ENCODE peak calls at places on chromosomes 7 and 10, in six cellular contexts. One of them, this sample, is unnamed.
A peak's percentile ranks its signal among the peaks of the same experiment; 100 is the strongest.

GRCh38 chr10:30219977-30220751 is 128.9 kb downstream of the MTPAP start:
- DNase-seq in colonic mucosa: no peak
- DNase-seq in right lobe of liver: no peak
- DNase-seq in HCT116: no peak
- DNase-seq in OCI-LY7: peak; percentile 75
- DNase-seq in fibroblast of lung: peak; percentile 39
- DNase-seq in this sample: peak; percentile 59

GRCh38 chr10:58320351-58321065 is 14.3 kb upstream of the UBE2D1 start:
- DNase-seq in colonic mucosa: no peak
- DNase-seq in right lobe of liver: no peak
- DNase-seq in HCT116: no peak
- DNase-seq in OCI-LY7: no peak
- DNase-seq in fibroblast of lung: no peak
- DNase-seq in this sample: no peak

GRCh38 chr7:102063736-102064135 is 222.9 kb upstream of the SH2B2 start:
- DNase-seq in colonic mucosa: peak; percentile 89
- DNase-seq in right lobe of liver: no peak
- DNase-seq in HCT116: peak; percentile 80
- DNase-seq in OCI-LY7: no peak
- DNase-seq in fibroblast of lung: peak; percentile 92
- DNase-seq in this sample: peak; percentile 86

GRCh38 chr10:70655316-70655715 is 17.0 kb upstream of the ADAMTS14 start:
- DNase-seq in colonic mucosa: no peak
- DNase-seq in right lobe of liver: no peak
- DNase-seq in HCT116: no peak
- DNase-seq in OCI-LY7: no peak
- DNase-seq in fibroblast of lung: no peak
- DNase-seq in this sample: no peak

GRCh38 chr7:92612501-92612900 is 22.3 kb upstream of the FAM133B start:
- DNase-seq in colonic mucosa: no peak
- DNase-seq in right lobe of liver: no peak
- DNase-seq in HCT116: no peak
- DNase-seq in OCI-LY7: no peak
- DNase-seq in fibroblast of lung: peak; percentile 63
- DNase-seq in this sample: no peak

GRCh38 chr7:145105561-145105960 is 269.7 kb upstream of the TPK1 start:
- DNase-seq in colonic mucosa: no peak
- DNase-seq in right lobe of liver: no peak
- DNase-seq in HCT116: no peak
- DNase-seq in OCI-LY7: no peak
- DNase-seq in fibroblast of lung: no peak
- DNase-seq in this sample: no peak

GRCh38 chr7:29424984-29425309 is 138.7 kb upstream of the PRR15 start:
- DNase-seq in colonic mucosa: no peak
- DNase-seq in right lobe of liver: no peak
- DNase-seq in HCT116: no peak
- DNase-seq in OCI-LY7: no peak
- DNase-seq in fibroblast of lung: no peak
- DNase-seq in this sample: no peak

GRCh38 chr7:126979722-126980121 is 273.0 kb downstream of the GRM8 start:
- DNase-seq in colonic mucosa: no peak
- DNase-seq in right lobe of liver: peak; percentile 51
- DNase-seq in HCT116: no peak
- DNase-seq in OCI-LY7: no peak
- DNase-seq in fibroblast of lung: no peak
- DNase-seq in this sample: no peak

GRCh38 chr10:123530166-123530870 is 135.8 kb upstream of the GPR26 start:
- DNase-seq in colonic mucosa: no peak
- DNase-seq in right lobe of liver: no peak
- DNase-seq in HCT116: no peak
- DNase-seq in OCI-LY7: no peak
- DNase-seq in fibroblast of lung: no peak
- DNase-seq in this sample: no peak

GRCh38 chr7:28378574-28379149 is 33.7 kb upstream of the CREB5 start:
- DNase-seq in colonic mucosa: no peak
- DNase-seq in right lobe of liver: no peak
- DNase-seq in HCT116: no peak
- DNase-seq in OCI-LY7: no peak
- DNase-seq in fibroblast of lung: peak; percentile 45
- DNase-seq in this sample: no peak

GRCh38 chr7:148395990-148396716 is 194.4 kb upstream of the C7orf33 start:
- DNase-seq in colonic mucosa: no peak
- DNase-seq in right lobe of liver: no peak
- DNase-seq in HCT116: no peak
- DNase-seq in OCI-LY7: no peak
- DNase-seq in fibroblast of lung: no peak
- DNase-seq in this sample: no peak
- H3K4me1 ChIP-seq in colonic mucosa: no peaks in the 10 kb centered on the region
- H3K4me1 ChIP-seq in right lobe of liver: no peaks in the 10 kb centered on the region
- H3K4me1 ChIP-seq in HCT116: no peaks in the 10 kb centered on the region
- H3K4me1 ChIP-seq in OCI-LY7: no peaks in the 10 kb centered on the region
- H3K4me1 ChIP-seq in fibroblast of lung: no peaks in the 10 kb centered on the region
- H3K4me1 ChIP-seq in this sample: no peaks in the 10 kb centered on the region

GRCh38 chr7:32501522-32501921 is 6.2 kb downstream of the AVL9 start:
- DNase-seq in colonic mucosa: no peak
- DNase-seq in right lobe of liver: no peak
- DNase-seq in HCT116: peak; percentile 24
- DNase-seq in OCI-LY7: no peak
- DNase-seq in fibroblast of lung: peak; percentile 85
- DNase-seq in this sample: no peak
- H3K4me1 ChIP-seq in colonic mucosa: peaks cover 1% of the 10 kb centered on the region
- H3K4me1 ChIP-seq in right lobe of liver: peaks cover 12% of the 10 kb centered on the region
- H3K4me1 ChIP-seq in HCT116: peaks cover 26% of the 10 kb centered on the region
- H3K4me1 ChIP-seq in OCI-LY7: peaks cover 21% of the 10 kb centered on the region
- H3K4me1 ChIP-seq in fibroblast of lung: peaks cover 12% of the 10 kb centered on the region
- H3K4me1 ChIP-seq in this sample: peaks cover 5% of the 10 kb centered on the region

GRCh38 chr7:46606771-46607170 is 685.7 kb upstream of the IGFBP3 start:
- DNase-seq in colonic mucosa: no peak
- DNase-seq in right lobe of liver: no peak
- DNase-seq in HCT116: no peak
- DNase-seq in OCI-LY7: no peak
- DNase-seq in fibroblast of lung: peak; percentile 7
- DNase-seq in this sample: no peak

GRCh38 chr7:46603780-46604725 is 683.0 kb upstream of the IGFBP3 start:
- DNase-seq in colonic mucosa: peak; percentile 36
- DNase-seq in right lobe of liver: peak; percentile 59
- DNase-seq in HCT116: no peak
- DNase-seq in OCI-LY7: no peak
- DNase-seq in fibroblast of lung: peak; percentile 30
- DNase-seq in this sample: no peak

GRCh38 chr7:46603296-46603701 is 682.2 kb upstream of the IGFBP3 start:
- DNase-seq in colonic mucosa: no peak
- DNase-seq in right lobe of liver: no peak
- DNase-seq in HCT116: no peak
- DNase-seq in OCI-LY7: no peak
- DNase-seq in fibroblast of lung: no peak
- DNase-seq in this sample: no peak

GRCh38 chr7:46610746-46611145 is 689.7 kb upstream of the IGFBP3 start:
- DNase-seq in colonic mucosa: no peak
- DNase-seq in right lobe of liver: no peak
- DNase-seq in HCT116: no peak
- DNase-seq in OCI-LY7: no peak
- DNase-seq in fibroblast of lung: peak; percentile 29
- DNase-seq in this sample: no peak

GRCh38 chr7:46607176-46607575 is 686.1 kb upstream of the IGFBP3 start:
- DNase-seq in colonic mucosa: no peak
- DNase-seq in right lobe of liver: no peak
- DNase-seq in HCT116: no peak
- DNase-seq in OCI-LY7: no peak
- DNase-seq in fibroblast of lung: no peak
- DNase-seq in this sample: no peak
- H3K4me1 ChIP-seq in colonic mucosa: no peaks in the 10 kb centered on the region
- H3K4me1 ChIP-seq in right lobe of liver: no peaks in the 10 kb centered on the region
- H3K4me1 ChIP-seq in HCT116: no peaks in the 10 kb centered on the region
- H3K4me1 ChIP-seq in OCI-LY7: no peaks in the 10 kb centered on the region
- H3K4me1 ChIP-seq in fibroblast of lung: no peaks in the 10 kb centered on the region
- H3K4me1 ChIP-seq in this sample: no peaks in the 10 kb centered on the region

DNA sequence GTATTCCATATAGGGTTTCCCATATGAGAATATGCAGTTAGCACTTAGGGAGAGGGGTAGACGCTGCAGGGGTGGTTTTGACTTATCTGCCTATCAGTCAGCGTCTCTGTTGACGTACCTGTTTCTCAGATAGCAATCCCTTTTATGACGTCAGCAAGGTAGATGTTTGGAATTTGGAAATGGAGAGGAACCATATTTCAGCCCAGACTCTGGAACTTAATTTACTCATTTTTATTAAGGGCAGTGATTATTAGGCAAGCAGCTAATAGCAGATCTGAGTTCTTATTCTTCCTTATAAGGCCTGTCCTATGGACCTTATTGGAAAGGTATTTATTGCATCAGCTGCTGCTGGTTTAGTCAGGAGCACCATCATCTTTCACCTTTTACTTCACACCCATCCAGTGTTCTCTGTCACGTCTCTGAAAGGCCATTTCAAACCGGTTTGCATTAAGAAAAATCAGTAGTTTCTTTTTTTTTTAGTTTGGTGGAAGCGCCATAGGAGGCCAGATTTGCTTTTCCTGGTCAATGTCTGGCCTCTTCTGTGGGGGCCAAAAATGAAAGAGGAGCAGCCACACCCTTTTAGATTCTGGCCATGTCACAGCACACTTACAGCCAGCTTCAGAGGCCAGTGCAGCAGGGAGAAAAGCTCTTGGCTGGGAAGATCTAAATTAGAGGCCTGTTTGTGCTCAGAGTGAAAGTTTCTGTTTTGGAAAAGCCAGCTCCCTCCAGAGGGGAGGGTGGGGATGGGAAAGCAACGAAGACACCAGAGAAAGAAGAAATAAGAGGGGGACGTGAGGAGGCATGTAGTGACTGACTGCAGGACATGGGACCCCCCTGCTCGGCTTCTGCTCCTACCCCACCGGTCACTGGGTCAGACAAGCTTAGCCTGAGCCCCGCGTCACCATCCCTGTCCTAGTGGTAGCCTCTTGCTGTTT is 146.3 kb downstream of the TCF7L2 start:
- DNase-seq in colonic mucosa: no peak
- DNase-seq in right lobe of liver: no peak
- DNase-seq in HCT116: no peak
- DNase-seq in OCI-LY7: no peak
- DNase-seq in fibroblast of lung: no peak
- DNase-seq in this sample: no peak
- H3K4me1 ChIP-seq in colonic mucosa: peaks cover 13% of the 10 kb centered on the region
- H3K4me1 ChIP-seq in right lobe of liver: peaks cover 6% of the 10 kb centered on the region
- H3K4me1 ChIP-seq in HCT116: peaks cover 43% of the 10 kb centered on the region
- H3K4me1 ChIP-seq in OCI-LY7: no peaks in the 10 kb centered on the region
- H3K4me1 ChIP-seq in fibroblast of lung: peaks cover 2% of the 10 kb centered on the region
- H3K4me1 ChIP-seq in this sample: peaks cover 43% of the 10 kb centered on the region

DNA sequence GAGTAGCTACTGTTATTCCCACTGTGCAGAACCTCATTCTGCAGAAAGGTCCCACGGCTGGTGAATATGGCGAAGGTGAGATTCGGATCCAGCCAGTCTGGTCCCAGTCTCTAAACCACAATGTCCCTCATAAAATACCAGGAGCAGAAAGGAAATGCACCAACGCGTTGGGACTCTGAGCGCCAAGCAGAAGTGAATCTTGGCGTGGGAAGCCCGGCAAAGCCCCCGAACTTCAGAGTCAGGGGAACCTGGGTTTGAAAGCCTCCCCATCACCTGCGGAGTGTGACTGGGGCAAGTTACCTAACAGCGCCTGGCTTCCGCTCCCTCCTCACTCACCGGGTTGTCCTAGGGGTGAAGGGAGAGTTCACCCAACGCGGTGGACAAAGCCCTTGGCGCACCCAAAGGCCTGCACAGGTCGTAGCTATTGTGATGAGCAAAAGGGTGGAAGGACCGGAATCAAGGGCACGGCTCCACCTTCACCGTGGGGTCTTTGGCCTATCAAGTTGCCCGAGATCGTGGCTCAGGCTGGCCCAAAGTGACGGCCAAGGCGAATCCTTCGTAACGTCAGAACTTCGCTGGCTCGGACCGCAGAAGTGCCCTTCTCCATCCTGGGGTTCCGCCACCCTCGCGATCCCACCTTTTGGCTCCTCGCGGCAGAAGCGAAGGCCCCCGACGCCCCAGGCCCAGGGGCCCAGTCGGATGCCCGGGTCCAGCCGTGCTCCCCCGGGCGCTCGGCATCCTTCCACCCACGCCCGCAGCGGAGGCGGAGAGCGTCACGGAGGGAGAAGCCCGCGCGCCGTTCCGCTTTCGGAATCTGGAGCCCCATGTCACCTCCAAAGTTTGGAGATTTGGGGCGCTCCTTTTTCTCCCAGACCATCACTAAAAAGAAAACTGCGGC is 811 bp downstream of the RGS10 start:
- DNase-seq in colonic mucosa: no peak
- DNase-seq in right lobe of liver: no peak
- DNase-seq in HCT116: no peak
- DNase-seq in OCI-LY7: peak; percentile 45
- DNase-seq in fibroblast of lung: peak; percentile 19
- DNase-seq in this sample: no peak
- H3K4me1 ChIP-seq in colonic mucosa: peaks cover 24% of the 10 kb centered on the region
- H3K4me1 ChIP-seq in right lobe of liver: peaks cover 16% of the 10 kb centered on the region
- H3K4me1 ChIP-seq in HCT116: peaks cover 25% of the 10 kb centered on the region
- H3K4me1 ChIP-seq in OCI-LY7: peaks cover 48% of the 10 kb centered on the region
- H3K4me1 ChIP-seq in fibroblast of lung: peaks cover 11% of the 10 kb centered on the region
- H3K4me1 ChIP-seq in this sample: peaks cover 5% of the 10 kb centered on the region

DNA sequence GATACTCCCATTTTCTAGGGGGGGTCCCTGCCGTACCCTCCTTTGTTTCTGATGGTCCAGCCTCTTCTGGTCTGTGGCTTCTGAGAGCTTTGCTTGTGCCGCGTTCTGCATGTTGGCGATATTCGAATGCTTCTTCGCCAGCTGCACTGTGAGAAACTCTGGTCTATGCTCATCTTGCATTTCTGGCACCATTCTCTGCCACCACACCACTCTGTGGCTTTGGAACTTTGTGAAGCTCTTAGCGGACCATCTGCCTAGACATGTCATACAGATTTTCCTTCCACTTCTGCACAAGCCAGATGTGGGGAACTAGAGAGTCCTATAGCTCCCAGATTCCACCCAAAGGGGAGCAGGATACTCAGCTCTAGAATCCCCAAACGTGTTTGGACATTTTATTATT is 197.3 kb downstream of the REEP3 start:
- DNase-seq in colonic mucosa: no peak
- DNase-seq in right lobe of liver: no peak
- DNase-seq in HCT116: no peak
- DNase-seq in OCI-LY7: no peak
- DNase-seq in fibroblast of lung: no peak
- DNase-seq in this sample: no peak
- H3K4me1 ChIP-seq in colonic mucosa: peaks cover 9% of the 10 kb centered on the region
- H3K4me1 ChIP-seq in right lobe of liver: peaks cover 34% of the 10 kb centered on the region
- H3K4me1 ChIP-seq in HCT116: peaks cover 27% of the 10 kb centered on the region
- H3K4me1 ChIP-seq in OCI-LY7: no peaks in the 10 kb centered on the region
- H3K4me1 ChIP-seq in fibroblast of lung: no peaks in the 10 kb centered on the region
- H3K4me1 ChIP-seq in this sample: peaks cover 36% of the 10 kb centered on the region

DNA sequence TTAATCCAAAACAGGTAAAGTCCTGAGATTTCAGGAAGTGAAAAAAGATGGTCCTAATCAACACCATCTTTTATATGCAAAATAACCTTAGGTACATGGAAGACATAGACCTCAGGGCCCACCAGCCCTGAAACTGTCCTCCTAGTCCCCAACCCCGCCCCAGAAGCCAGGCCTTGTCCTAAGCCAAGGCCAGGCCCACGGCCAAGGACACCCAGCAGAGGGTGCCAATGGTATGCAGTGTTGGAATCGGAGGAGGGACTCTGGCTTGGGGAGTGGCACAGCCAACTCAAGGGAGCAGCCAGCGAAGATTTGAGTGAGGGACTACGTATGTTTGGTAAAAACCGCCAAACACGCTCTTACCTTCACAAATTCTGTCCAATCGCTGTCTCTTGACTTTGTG is 96.7 kb downstream of the ZRANB1 start:
- DNase-seq in colonic mucosa: peak; percentile 75
- DNase-seq in right lobe of liver: peak; percentile 74
- DNase-seq in HCT116: peak; percentile 74
- DNase-seq in OCI-LY7: peak; percentile 29
- DNase-seq in fibroblast of lung: no peak
- DNase-seq in this sample: no peak
- H3K4me1 ChIP-seq in colonic mucosa: peaks cover 9% of the 10 kb centered on the region
- H3K4me1 ChIP-seq in right lobe of liver: peaks cover 4% of the 10 kb centered on the region
- H3K4me1 ChIP-seq in HCT116: peaks cover 62% of the 10 kb centered on the region
- H3K4me1 ChIP-seq in OCI-LY7: no peaks in the 10 kb centered on the region
- H3K4me1 ChIP-seq in fibroblast of lung: peaks cover 31% of the 10 kb centered on the region
- H3K4me1 ChIP-seq in this sample: peaks cover 36% of the 10 kb centered on the region